ENCODE peak calls at places on chromosomes 1 and 21, in four cellular contexts. N is SK-N-SH, A is NCI-H1105 treated with DMSO at 0.1 percent for 48 hours, X is EL. K is an unnamed sample.

GRCh38 chr21:38352536-38353219 is 95.9 kb downstream of the KCNJ15 start:
- DNase-seq in N (peak), A (peak), X (peak), K (no peak)

GRCh38 chr1:6795661-6796060 is 10.4 kb downstream of the CAMTA1 start:
- DNase-seq in N (no peak), A (no peak), X (peak), K (no peak)

GRCh38 chr1:172397221-172397620 is 23.3 kb upstream of the C1orf105 start:
- DNase-seq in N (no peak), A (no peak), X (no peak), K (no peak)

GRCh38 chr1:160406131-160406968 is 6.0 kb downstream of the VANGL2 start:
- DNase-seq in N (no peak), A (no peak), X (no peak), K (no peak)

GRCh38 chr1:220271706-220272046 is 577 bp downstream of the RAB3GAP2 start:
- DNase-seq in N (peak), A (no peak), X (peak), K (no peak)

GRCh38 chr1:226586650-226587443 is 38.3 kb downstream of the STUM start:
- DNase-seq in N (no peak), A (no peak), X (no peak), K (no peak)

GRCh38 chr21:37459575-37459974 is 93.0 kb downstream of the DYRK1A start:
- DNase-seq in N (no peak), A (no peak), X (peak), K (no peak)

GRCh38 chr1:224116131-224116530 is 2.2 kb downstream of the FBXO28 start:
- DNase-seq in N (peak), A (peak), X (peak), K (no peak)

GRCh38 chr1:186854102-186854501 is 25.4 kb downstream of the PLA2G4A start:
- DNase-seq in N (no peak), A (no peak), X (no peak), K (no peak)

GRCh38 chr1:41529621-41530395 is 45.3 kb upstream of the EDN2 start:
- DNase-seq in N (no peak), A (no peak), X (no peak), K (no peak)

GRCh38 chr1:41545996-41546938 is 61.8 kb upstream of the EDN2 start:
- DNase-seq in N (no peak), A (no peak), X (no peak), K (no peak)

GRCh38 chr1:7770939-7771672 is at the start of gene VAMP3:
- DNase-seq in N (peak), A (peak), X (peak), K (peak)

GRCh38 chr1:159030865-159031472 is 21.3 kb downstream of the IFI16 start:
- DNase-seq in N (no peak), A (no peak), X (no peak), K (no peak)

GRCh38 chr1:16120940-16121410 is 34.9 kb downstream of the EPHA2 start:
- DNase-seq in N (no peak), A (peak), X (no peak), K (no peak)

GRCh38 chr1:162166934-162167615 is 97.6 kb downstream of the NOS1AP start:
- DNase-seq in N (no peak), A (peak), X (no peak), K (no peak)

GRCh38 chr1:170791941-170792340 is 128.0 kb downstream of the PRRX1 start:
- DNase-seq in N (no peak), A (no peak), X (no peak), K (no peak)

GRCh38 chr1:179883739-179884138 is 1.7 kb downstream of the TOR1AIP1 start:
- DNase-seq in N (no peak), A (no peak), X (peak), K (peak)

GRCh38 chr1:202661136-202661845 is 49.0 kb downstream of the SYT2 start:
- DNase-seq in N (no peak), A (no peak), X (no peak), K (no peak)

GRCh38 chr21:33739701-33740100 is 97.4 kb downstream of the ITSN1 start:
- DNase-seq in N (no peak), A (no peak), X (no peak), K (no peak)

GRCh38 chr1:219085988-219086387 is 87.7 kb upstream of the LYPLAL1 start:
- DNase-seq in N (no peak), A (no peak), X (peak), K (no peak)

GRCh38 chr1:29924017-29924431 is 687.7 kb downstream of the PTPRU start:
- DNase-seq in N (peak), A (peak), X (no peak), K (no peak)

GRCh38 chr1:19337289-19337688 is 25.2 kb downstream of the SLC66A1 start:
- DNase-seq in N (no peak), A (no peak), X (no peak), K (no peak)

GRCh38 chr1:165631403-165632151 is 543 bp downstream of the MGST3 start:
- DNase-seq in N (peak), A (peak), X (peak), K (peak)

GRCh38 chr1:109134423-109134822 is 20.5 kb downstream of the ELAPOR1 start:
- DNase-seq in N (no peak), A (peak), X (no peak), K (no peak)

GRCh38 chr1:77888429-77889239 is at the start of gene NEXN:
- DNase-seq in N (peak), A (peak), X (peak), K (no peak)

GRCh38 chr1:66327582-66327981 is 206.4 kb upstream of the SGIP1 start:
- DNase-seq in N (no peak), A (no peak), X (no peak), K (no peak)

GRCh38 chr1:50812346-50812745 is 147.7 kb downstream of the FAF1 start:
- DNase-seq in N (no peak), A (no peak), X (no peak), K (no peak)

GRCh38 chr1:99776133-99776532 is 9.7 kb upstream of the FRRS1 start:
- DNase-seq in N (no peak), A (no peak), X (no peak), K (no peak)

GRCh38 chr1:112992780-112993179 is 36.8 kb upstream of the SLC16A1 start:
- DNase-seq in N (no peak), A (no peak), X (no peak), K (no peak)

GRCh38 chr21:27649323-27649722 is 682.4 kb upstream of the ADAMTS5 start:
- DNase-seq in N (no peak), A (no peak), X (peak), K (no peak)

GRCh38 chr1:37478890-37479254 is 4.5 kb downstream of the ZC3H12A start:
- DNase-seq in N (no peak), A (no peak), X (peak), K (no peak)

GRCh38 chr1:21240706-21241105 is 49.6 kb downstream of the ECE1 start:
- DNase-seq in N (no peak), A (no peak), X (no peak), K (no peak)

GRCh38 chr1:7386226-7387052 is 384.7 kb upstream of the VAMP3 start:
- DNase-seq in N (no peak), A (no peak), X (no peak), K (no peak)

GRCh38 chr1:205438213-205439158 is 16.6 kb upstream of the LEMD1 start:
- DNase-seq in N (peak), A (peak), X (peak), K (no peak)

GRCh38 chr21:29827236-29827635 is 112.6 kb downstream of the GRIK1 start:
- DNase-seq in N (no peak), A (no peak), X (no peak), K (no peak)

GRCh38 chr1:41399148-41399795 is 38.0 kb downstream of the FOXO6 start:
- DNase-seq in N (peak), A (peak), X (no peak), K (no peak)

GRCh38 chr1:30998887-30999286 is 66.6 kb downstream of the PUM1 start:
- DNase-seq in N (no peak), A (no peak), X (no peak), K (no peak)

GRCh38 chr1:158407092-158407491 is 7.8 kb upstream of the OR10T2 start:
- DNase-seq in N (no peak), A (no peak), X (no peak), K (no peak)

K was measured in activated T-helper 1 cell treated with Interleukin-2 at 50 U/mL for 16 hours.